ENCODE peak calls at places on chromosomes 5 and 9, in four cellular contexts. T, E, M and Q are unnamed samples.

GRCh38 chr5:96049398-96050272 is 88.0 kb upstream of the ELL2 start:
- DNase-seq in T (no peak), E (peak), M (no peak), Q (no peak)

GRCh38 chr5:73230264-73231244 is 57.6 kb downstream of the TMEM174 start:
- DNase-seq in T (no peak), E (no peak), M (no peak), Q (no peak)

GRCh38 chr5:178351221-178351825 is 118.7 kb upstream of the PHYKPL start:
- DNase-seq in T (no peak), E (no peak), M (no peak), Q (no peak)

GRCh38 chr9:133050781-133051180 is 11.0 kb upstream of the CEL start:
- DNase-seq in T (no peak), E (no peak), M (no peak), Q (no peak)

GRCh38 chr9:569276-569675 is 272.2 kb upstream of the DMRT1 start:
- DNase-seq in T (no peak), E (no peak), M (no peak), Q (no peak)

GRCh38 chr5:103207653-103208052 is 50.9 kb upstream of the MACIR start:
- DNase-seq in T (no peak), E (no peak), M (no peak), Q (no peak)

GRCh38 chr5:58122993-58123392 is 336.9 kb downstream of the PLK2 start:
- DNase-seq in T (no peak), E (no peak), M (no peak), Q (no peak)

GRCh38 chr5:149857499-149857898 is 87.1 kb downstream of the PDE6A start:
- DNase-seq in T (peak), E (no peak), M (no peak), Q (no peak)

GRCh38 chr5:73119492-73120157 is 750 bp upstream of the TMEM171 start:
- DNase-seq in T (no peak), E (no peak), M (no peak), Q (no peak)

GRCh38 chr9:100720922-100721321 is 143.0 kb downstream of the CAVIN4 start:
- DNase-seq in T (no peak), E (no peak), M (no peak), Q (no peak)

GRCh38 chr9:93501406-93501805 is 48.0 kb upstream of the FAM120AOS start:
- DNase-seq in T (no peak), E (no peak), M (no peak), Q (no peak)

GRCh38 chr9:96498796-96499195 is 48.8 kb downstream of the HABP4 start:
- DNase-seq in T (no peak), E (no peak), M (no peak), Q (no peak)

GRCh38 chr5:143014017-143014651 is 244.0 kb downstream of the ARHGAP26 start:
- DNase-seq in T (peak), E (no peak), M (no peak), Q (no peak)

GRCh38 chr5:177432143-177432904 is 5.8 kb downstream of the GRK6 start:
- DNase-seq in T (no peak), E (no peak), M (no peak), Q (no peak)

GRCh38 chr5:52709171-52709925 is 78.4 kb upstream of the ITGA1 start:
- DNase-seq in T (no peak), E (no peak), M (no peak), Q (no peak)

GRCh38 chr9:4489562-4489918 is 728 bp upstream of the SLC1A1 start:
- DNase-seq in T (no peak), E (no peak), M (no peak), Q (no peak)

GRCh38 chr5:132017738-132018625 is 6.5 kb upstream of the ACSL6 start:
- DNase-seq in T (no peak), E (no peak), M (no peak), Q (no peak)

GRCh38 chr9:114696814-114697544 is 15.0 kb upstream of the TEX48 start:
- DNase-seq in T (no peak), E (peak), M (no peak), Q (no peak)

GRCh38 chr5:33641722-33642505 is 201.1 kb downstream of the TARS1 start:
- DNase-seq in T (no peak), E (no peak), M (no peak), Q (no peak)

GRCh38 chr5:169904059-169904458 is 76.2 kb downstream of the INSYN2B start:
- DNase-seq in T (no peak), E (no peak), M (no peak), Q (no peak)

GRCh38 chr9:78132688-78133033 is 101.0 kb upstream of the GNAQ start:
- DNase-seq in T (no peak), E (no peak), M (no peak), Q (no peak)

GRCh38 chr9:29039258-29039657 is 1466.0 kb upstream of the C9orf72 start:
- DNase-seq in T (no peak), E (no peak), M (no peak), Q (no peak)

GRCh38 chr9:16654727-16655126 is 215.7 kb downstream of the BNC2 start:
- DNase-seq in T (no peak), E (no peak), M (no peak), Q (no peak)

GRCh38 chr5:76165029-76165428 is 81.8 kb downstream of the SV2C start:
- DNase-seq in T (no peak), E (no peak), M (no peak), Q (no peak)

GRCh38 chr9:371349-371748 is 156.7 kb downstream of the DOCK8 start:
- DNase-seq in T (no peak), E (no peak), M (no peak), Q (no peak)

GRCh38 chr9:97322105-97322504 is 14.6 kb downstream of the CCDC180 start:
- DNase-seq in T (no peak), E (no peak), M (no peak), Q (no peak)